ENCODE peak calls at places on chromosome X, in five cellular contexts. Q is lower leg skin, W is thyroid gland, R is spleen, K is adrenal gland. B is an unnamed sample.

GRCh38 chrX:46803140-46803539 is 33.7 kb upstream of the RP2 start:
- DNase-seq in W (no peak), Q (peak; percentile 15), R (no peak), K (no peak), B (no peak)

GRCh38 chrX:40158036-40158706 is 60.4 kb upstream of the BCOR start:
- DNase-seq in K (no peak), R (peak; percentile 86), Q (no peak), W (no peak), B (peak; percentile 38)

GRCh38 chrX:77447339-77448149 is at the start of gene FGF16:
- DNase-seq in R (peak; percentile 75), K (no peak), Q (no peak), W (no peak), B (no peak)

GRCh38 chrX:30806187-30806728 is 82.8 kb downstream of the TAB3 start:
- DNase-seq in W (no peak), Q (peak; percentile 39), K (no peak), R (no peak), B (no peak)

GRCh38 chrX:97563531-97564133 is 679.9 kb downstream of the RPA4 start:
- DNase-seq in W (peak; percentile 58), R (peak; percentile 80), K (peak; percentile 43), Q (no peak), B (peak; percentile 6)

GRCh38 chrX:11770320-11770719 is 12.3 kb downstream of the MSL3 start:
- DNase-seq in K (peak; percentile 29), Q (no peak), R (peak; percentile 81), W (peak; percentile 10), B (no peak)

GRCh38 chrX:25012793-25013592 is 2.8 kb downstream of the ARX start:
- DNase-seq in W (no peak), Q (no peak), K (no peak), R (no peak), B (no peak)

GRCh38 chrX:140123446-140123845 is 158.1 kb upstream of the CXorf66 start:
- DNase-seq in Q (no peak), K (no peak), W (peak; percentile 37), R (no peak), B (no peak)

GRCh38 chrX:134484039-134484438 is 24.1 kb downstream of the HPRT1 start:
- DNase-seq in W (no peak), Q (no peak), K (no peak), R (no peak), B (no peak)

GRCh38 chrX:53442322-53442631 is 8.1 kb upstream of the HSD17B10 start:
- DNase-seq in Q (no peak), W (no peak), R (no peak), K (no peak), B (no peak)

GRCh38 chrX:78168065-78168464 is 28.6 kb upstream of the TAF9B start:
- DNase-seq in W (no peak), R (no peak), Q (no peak), K (no peak), B (no peak)

GRCh38 chrX:9372866-9373265 is 92.0 kb upstream of the TBL1X start:
- DNase-seq in W (no peak), K (no peak), R (no peak), Q (no peak), B (no peak)

GRCh38 chrX:111467896-111468295 is 43.5 kb upstream of the SERTM2 start:
- DNase-seq in R (no peak), W (peak; percentile 70), Q (peak; percentile 83), K (no peak), B (no peak)

GRCh38 chrX:39008554-39008953 is 207.3 kb downstream of the MID1IP1 start:
- DNase-seq in K (no peak), Q (no peak), W (no peak), R (no peak), B (no peak)

GRCh38 chrX:143500751-143501150 is 16.5 kb downstream of the SPANXN3 start:
- DNase-seq in K (no peak), Q (no peak), W (no peak), R (no peak), B (no peak)

GRCh38 chrX:31251336-31251735 is 179.5 kb upstream of the FTHL17 start:
- DNase-seq in W (no peak), K (no peak), R (no peak), Q (no peak), B (no peak)

GRCh38 chrX:74520291-74520690 is 94.1 kb downstream of the RLIM start:
- DNase-seq in R (no peak), Q (no peak), K (no peak), W (no peak), B (no peak)

DNA sequence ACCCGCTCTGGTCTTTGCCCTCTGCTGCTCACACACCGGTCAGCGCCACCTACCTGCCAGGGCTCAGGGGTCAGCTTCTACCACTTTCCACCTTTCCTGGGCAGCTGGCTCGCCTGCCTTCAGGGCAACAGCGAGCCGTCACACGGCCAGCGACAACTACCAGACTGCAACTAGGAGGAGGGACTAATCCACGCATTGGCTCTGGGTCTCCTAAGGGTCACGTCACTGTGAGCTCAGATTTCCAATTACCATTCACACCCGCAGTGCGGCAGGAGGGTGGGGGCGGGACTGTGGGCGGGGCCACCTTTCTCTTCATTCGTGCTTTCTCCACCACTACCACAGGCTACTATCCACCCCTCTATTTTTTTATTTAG is at the start of gene BEX5:
- DNase-seq in K (peak; percentile 62), R (peak; percentile 83), Q (peak; percentile 87), W (peak; percentile 74), B (no peak)
- TF ChIP-seq POLR2A in K (peak; percentile 47), R (no peak), Q (no peak), W (peak; percentile 92), B (no peak)

GRCh38 chrX:101552714-101553113 is 2.4 kb downstream of the ARMCX1 start:
- DNase-seq in Q (no peak), K (no peak), R (no peak), W (no peak), B (no peak)

GRCh38 chrX:101550825-101551767 is 749 bp downstream of the ARMCX1 start:
- DNase-seq in W (peak; percentile 55), Q (peak; percentile 87), R (no peak), K (peak; percentile 72), B (peak; percentile 38)

GRCh38 chrX:101550362-101550761 is at the start of gene ARMCX1:
- DNase-seq in R (peak; percentile 80), K (peak; percentile 84), Q (peak; percentile 94), W (peak; percentile 63), B (peak; percentile 44)
- TF ChIP-seq POLR2A in R (no peak), K (peak; percentile 74), Q (no peak), W (peak; percentile 73), B (peak; percentile 57)

GRCh38 chrX:20265221-20265725 is 1.4 kb downstream of the RPS6KA3 start:
- DNase-seq in Q (peak; percentile 89), R (peak; percentile 80), W (peak; percentile 65), K (peak; percentile 80), B (no peak)
- TF ChIP-seq POLR2A in Q (no peak), R (no peak), W (peak; percentile 60), K (peak; percentile 89), B (no peak)

DNA sequence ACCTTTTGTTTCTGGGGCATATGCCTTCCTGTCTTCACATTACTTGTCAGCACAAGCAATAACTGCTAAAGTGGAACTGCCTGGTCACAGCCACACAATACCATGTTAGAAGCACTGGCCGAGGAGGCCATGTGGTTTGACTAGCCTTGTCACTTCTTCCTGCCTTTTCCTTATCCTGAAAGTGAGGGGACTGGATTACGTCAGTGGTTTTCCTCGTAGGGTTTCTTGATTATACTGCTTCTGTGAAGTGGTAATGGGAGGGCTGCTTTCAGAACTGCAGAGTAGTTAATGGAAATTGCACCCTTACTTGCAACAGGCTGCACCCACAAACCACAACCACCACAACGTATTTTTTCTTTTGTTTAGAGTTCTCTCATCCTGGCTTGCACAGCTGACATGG is 26.6 kb downstream of the ZRSR2 start:
- DNase-seq in W (no peak), Q (no peak), R (no peak), K (no peak), B (no peak)
- TF ChIP-seq POLR2A in W (no peak), Q (no peak), R (no peak), K (no peak), B (no peak)

DNA sequence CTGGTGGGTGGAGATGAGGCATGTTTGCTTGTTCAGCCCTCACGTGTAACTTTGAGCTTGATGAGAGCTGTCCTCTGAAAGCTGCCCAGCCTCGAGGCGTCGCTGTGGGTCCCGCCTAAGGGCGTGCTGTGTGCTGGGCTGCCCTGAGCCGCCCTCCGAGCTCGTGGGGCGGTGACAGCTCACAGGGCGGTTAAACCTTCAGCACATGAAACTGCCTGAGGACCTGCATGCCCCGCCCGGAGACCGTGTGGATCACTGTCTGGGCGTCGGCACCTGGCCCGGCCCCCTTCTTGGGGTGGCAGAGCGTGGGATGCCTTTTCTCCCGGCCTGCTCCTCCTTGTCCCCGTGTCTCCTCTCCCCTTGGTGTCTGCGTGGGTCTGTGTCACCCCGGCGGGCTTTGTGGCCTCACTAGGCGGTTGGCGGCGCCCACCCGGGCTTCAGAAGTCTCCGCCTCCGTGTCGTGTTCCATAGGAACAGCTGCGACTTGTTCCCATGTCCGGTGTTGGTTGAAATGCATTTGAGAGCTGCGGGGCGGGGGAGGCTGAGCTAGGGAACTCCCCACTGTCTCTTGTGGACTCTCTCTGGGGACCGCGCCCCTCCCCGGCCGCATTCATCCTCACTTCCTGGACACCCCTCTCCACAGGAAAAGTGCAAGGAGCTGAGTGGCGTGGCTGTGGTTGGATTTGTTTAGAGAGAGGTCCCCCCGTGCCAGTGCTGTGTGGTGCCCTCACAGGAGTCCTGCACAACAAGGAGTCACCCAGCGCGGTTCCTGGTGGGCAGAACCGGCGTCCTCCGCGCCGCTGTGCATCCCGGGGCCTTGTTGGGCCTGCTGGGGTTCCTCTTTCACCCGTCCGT is 6.8 kb downstream of the AKAP17A start:
- DNase-seq in R (peak; percentile 69), Q (peak; percentile 78), W (no peak), K (no peak), B (no peak)
- TF ChIP-seq POLR2A in R (no peak), Q (no peak), W (no peak), K (no peak), B (no peak)

DNA sequence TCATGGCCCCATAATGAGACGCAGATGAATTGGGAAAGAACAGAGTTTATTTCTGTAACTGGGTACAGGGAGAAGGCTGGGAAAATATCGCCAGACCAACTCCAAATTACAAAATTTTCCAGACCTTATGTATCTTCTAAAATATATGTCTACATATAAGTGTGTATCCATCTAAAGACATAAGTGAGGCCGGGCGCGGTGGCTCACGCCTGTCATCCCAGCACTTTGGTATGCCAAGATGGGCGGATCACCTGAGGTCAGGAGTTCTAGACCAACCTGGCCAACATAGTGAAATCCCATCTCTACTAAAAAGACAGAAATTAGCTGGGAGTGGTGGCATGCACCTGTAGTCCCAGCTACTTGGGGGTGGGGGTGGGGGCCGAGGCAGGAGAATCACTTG is 11.7 kb upstream of the DHRSX start:
- DNase-seq in Q (no peak), R (peak; percentile 51), W (no peak), K (no peak), B (no peak)
- TF ChIP-seq POLR2A in Q (no peak), R (no peak), W (no peak), K (no peak), B (no peak)

GRCh38 chrX:48897621-48898306 is at the start of the genes PQBP1 and TIMM17B:
- DNase-seq in W (peak; percentile 90), Q (peak; percentile 97), R (peak; percentile 95), K (peak; percentile 91), B (peak; percentile 46)
- TF ChIP-seq POLR2A in W (peak; percentile 85), Q (no peak), R (no peak), K (peak; percentile 83), B (peak; percentile 79)

B was measured in H54.